ENCODE peak calls at places on chromosomes 12 and 14, in ten cellular contexts. B, I, D, Y, T, N, W, U, S and P are unnamed samples.

GRCh38 chr14:28875937-28876910 is 109.6 kb downstream of the FOXG1 start:
- DNase-seq in Y (no peak), T (no peak), W (no peak), D (no peak), N (no peak), I (no peak), U (no peak), S (no peak), B (no peak), P (peak)

GRCh38 chr12:91542048-91542447 is 359.4 kb upstream of the DCN start:
- DNase-seq in N (no peak), T (no peak), U (no peak), S (no peak), I (no peak), D (no peak), B (no peak), Y (peak), W (no peak), P (no peak)

GRCh38 chr12:72281145-72281544 is 9.0 kb downstream of the TRHDE start:
- DNase-seq in D (no peak), B (no peak), S (peak), U (no peak), N (no peak), I (no peak), T (no peak), Y (no peak), W (no peak), P (no peak)

GRCh38 chr12:6123258-6123657 is 1.2 kb downstream of the VWF start:
- DNase-seq in Y (no peak), I (no peak), T (no peak), W (no peak), U (no peak), D (no peak), N (peak), S (no peak), B (no peak), P (no peak)

GRCh38 chr12:106197906-106198623 is 49.8 kb downstream of the CKAP4 start:
- DNase-seq in B (no peak), Y (no peak), U (no peak), T (no peak), I (no peak), S (no peak), W (no peak), N (no peak), D (no peak), P (no peak)

GRCh38 chr12:76623929-76624328 is 64.4 kb upstream of the OSBPL8 start:
- DNase-seq in T (no peak), Y (peak), D (no peak), B (no peak), S (no peak), I (no peak), N (no peak), U (no peak), W (no peak), P (no peak)

GRCh38 chr12:3885179-3886094 is 12.2 kb upstream of the PARP11 start:
- DNase-seq in T (no peak), S (peak), D (peak), B (peak), I (peak), W (no peak), U (no peak), N (no peak), Y (peak), P (peak)

GRCh38 chr12:101839324-101840283 is 8.8 kb upstream of the GNPTAB start:
- DNase-seq in B (peak), U (peak), S (peak), I (peak), T (peak), W (peak), Y (peak), D (peak), N (no peak), P (peak)

GRCh38 chr12:123705935-123706334 is 6.2 kb upstream of the ATP6V0A2 start:
- DNase-seq in U (no peak), I (no peak), T (no peak), Y (peak), W (no peak), S (no peak), N (no peak), D (no peak), B (no peak), P (no peak)

GRCh38 chr14:101116065-101116464 is 212.5 kb upstream of the RTL1 start:
- DNase-seq in Y (no peak), T (no peak), W (no peak), I (peak), U (no peak), N (peak), D (peak), S (no peak), B (peak), P (peak)

GRCh38 chr12:5073838-5074237 is 30.2 kb downstream of the KCNA5 start:
- DNase-seq in U (no peak), I (no peak), D (no peak), B (no peak), W (no peak), T (no peak), Y (no peak), N (no peak), S (no peak), P (peak)

GRCh38 chr12:6461401-6462233 is 8.9 kb downstream of the VAMP1 start:
- DNase-seq in N (no peak), D (no peak), I (peak), T (no peak), U (peak), B (peak), W (peak), S (no peak), Y (peak), P (no peak)

GRCh38 chr12:103667129-103667528 is 80.1 kb downstream of the STAB2 start:
- DNase-seq in I (no peak), D (no peak), N (no peak), B (no peak), U (no peak), Y (no peak), S (no peak), W (no peak), T (no peak), P (no peak)

GRCh38 chr14:77259025-77259715 is 11.8 kb downstream of the NGB start:
- DNase-seq in D (no peak), B (no peak), N (peak), W (no peak), Y (no peak), T (no peak), I (no peak), S (no peak), U (no peak), P (peak)

GRCh38 chr14:57533214-57533613 is 39.6 kb upstream of the CCDC198 start:
- DNase-seq in Y (peak), B (no peak), I (peak), S (peak), N (no peak), W (no peak), T (no peak), D (peak), U (no peak), P (peak)

GRCh38 chr12:115017346-115017745 is 333.4 kb upstream of the TBX3 start:
- DNase-seq in N (no peak), I (no peak), W (no peak), Y (no peak), T (no peak), D (no peak), S (no peak), B (no peak), U (no peak), P (peak)

GRCh38 chr12:100789146-100789545 is 5.4 kb upstream of the ANO4 start:
- DNase-seq in Y (peak), T (no peak), U (no peak), D (peak), I (no peak), W (no peak), N (no peak), S (no peak), B (no peak), P (no peak)

GRCh38 chr14:75430526-75430925 is 2.7 kb downstream of the JDP2 start:
- DNase-seq in T (no peak), I (no peak), B (no peak), N (no peak), S (peak), U (no peak), W (no peak), D (no peak), Y (no peak), P (no peak)

GRCh38 chr14:101965796-101966718 is 1.7 kb downstream of the DYNC1H1 start:
- DNase-seq in N (no peak), T (no peak), U (no peak), B (no peak), I (no peak), S (no peak), W (no peak), Y (no peak), D (no peak), P (peak)

GRCh38 chr12:56104815-56105476 is 587 bp downstream of the PA2G4 start:
- DNase-seq in U (no peak), I (no peak), W (no peak), Y (peak), B (no peak), N (peak), D (peak), S (no peak), T (no peak), P (peak)

GRCh38 chr12:102542816-102543448 is 62.6 kb upstream of the IGF1 start:
- DNase-seq in B (no peak), S (no peak), I (no peak), N (no peak), U (no peak), Y (no peak), W (no peak), D (no peak), T (no peak), P (no peak)

GRCh38 chr14:96195441-96196081 is 9.1 kb upstream of the BDKRB2 start:
- DNase-seq in W (no peak), T (no peak), U (no peak), I (no peak), Y (no peak), B (no peak), D (no peak), N (no peak), S (no peak), P (no peak)

GRCh38 chr12:105946541-105946940 is 192.2 kb downstream of the NUAK1 start:
- DNase-seq in Y (no peak), T (no peak), B (no peak), W (no peak), S (no peak), U (no peak), D (peak), N (peak), I (no peak), P (no peak)

GRCh38 chr12:3216726-3217682 is 139.8 kb downstream of the TSPAN9 start:
- DNase-seq in T (no peak), B (no peak), U (no peak), W (no peak), I (no peak), Y (peak), N (no peak), S (peak), D (no peak), P (no peak)

GRCh38 chr14:65770681-65771080 is 358.2 kb downstream of the FUT8 start:
- DNase-seq in U (no peak), D (no peak), B (no peak), I (no peak), N (no peak), S (peak), Y (no peak), T (no peak), W (no peak), P (no peak)

GRCh38 chr12:15688838-15689237 is 100.3 kb downstream of the EPS8 start:
- DNase-seq in B (no peak), Y (no peak), T (peak), W (no peak), D (no peak), S (peak), N (no peak), I (no peak), U (no peak), P (no peak)

GRCh38 chr12:57610553-57611115 is 601 bp upstream of the ARHGEF25 start:
- DNase-seq in U (no peak), N (peak), I (no peak), D (no peak), T (no peak), W (no peak), S (no peak), Y (no peak), B (no peak), P (peak)

GRCh38 chr14:48584031-48584430 is 908.6 kb upstream of the MDGA2 start:
- DNase-seq in U (no peak), D (no peak), N (no peak), Y (peak), I (no peak), B (no peak), S (no peak), W (no peak), T (no peak), P (no peak)

GRCh38 chr14:71138236-71139057 is 231.2 kb downstream of the PCNX1 start:
- DNase-seq in W (no peak), Y (no peak), N (no peak), U (no peak), I (no peak), S (peak), D (no peak), T (no peak), B (no peak), P (no peak)